ENCODE peak calls at places on chromosomes 1 and 21, in nine cellular contexts. I is NCI-H1092 treated with DMSO at 0.1 percent for 48 hours; N is stimulated activated CD8-positive, alpha-beta memory T cell treated with anti-CD3 and anti-CD28 coated beads, Interleukin-4, amount 100 ng/mL, for 24 hours; X is heart left ventricle; P is epithelial cell of proximal tubule; L is effector CD4-positive, alpha-beta T cell; B is ecto neural progenitor cell; Y is T47D; M is DMS 273 treated with DMSO at 0.1 percent for 48 hours. Z is an unnamed sample.

GRCh38 chr1:100862591-100862990 is 32.1 kb downstream of the EXTL2 start:
- DNase-seq in I (no peak), N (no peak), X (no peak), P (no peak), L (no peak), B (no peak), Y (no peak), M (no peak), Z (peak; percentile 64)

GRCh38 chr1:156499194-156499702 is 1.3 kb downstream of the MEF2D start:
- DNase-seq in I (no peak), N (no peak), X (no peak), P (no peak), L (no peak), B (no peak), Y (no peak), M (no peak), Z (peak; percentile 13)

GRCh38 chr1:151829352-151830046 is 2.1 kb downstream of the RORC start:
- DNase-seq in I (no peak), N (no peak), X (no peak), P (no peak), L (no peak), B (no peak), Y (no peak), M (no peak), Z (no peak)

GRCh38 chr1:170316270-170316669 is 170.5 kb downstream of the NTMT2 start:
- DNase-seq in I (no peak), N (no peak), X (no peak), P (no peak), L (no peak), B (no peak), Y (no peak), M (no peak), Z (no peak)

GRCh38 chr1:115457295-115457694 is 119.2 kb upstream of the NGF start:
- DNase-seq in I (peak; percentile 49), N (no peak), X (no peak), P (no peak), L (no peak), B (no peak), Y (no peak), M (no peak), Z (no peak)

GRCh38 chr1:224700915-224701531 is 84.9 kb downstream of the CNIH3 start:
- DNase-seq in I (peak; percentile 17), N (no peak), X (no peak), P (no peak), L (no peak), B (no peak), Y (no peak), M (no peak), Z (no peak)

GRCh38 chr1:22579541-22580155 is 16.4 kb downstream of the EPHA8 start:
- DNase-seq in I (peak; percentile 12), N (no peak), X (peak; percentile 63), P (no peak), L (no peak), B (no peak), Y (no peak), M (no peak), Z (no peak)

GRCh38 chr1:207847116-207847515 is 63.8 kb downstream of the CD34 start:
- DNase-seq in I (no peak), N (no peak), X (no peak), P (no peak), L (no peak), B (no peak), Y (no peak), M (no peak), Z (peak; percentile 79)

GRCh38 chr1:21816602-21817302 is 4.7 kb downstream of the LDLRAD2 start:
- DNase-seq in I (no peak), N (no peak), X (no peak), P (peak; percentile 38), L (no peak), B (no peak), Y (no peak), M (no peak), Z (peak; percentile 50)

GRCh38 chr1:83901547-83902155 is 97.3 kb downstream of the TTLL7 start:
- DNase-seq in I (no peak), N (no peak), X (no peak), P (peak; percentile 61), L (no peak), B (no peak), Y (no peak), M (no peak), Z (peak; percentile 84)

GRCh38 chr1:7616076-7616833 is 154.8 kb upstream of the VAMP3 start:
- DNase-seq in I (no peak), N (peak; percentile 4), X (peak; percentile 73), P (no peak), L (no peak), B (peak; percentile 69), Y (peak; percentile 70), M (no peak), Z (peak; percentile 12)

GRCh38 chr21:44927587-44928461 is 7.1 kb upstream of the ITGB2 start:
- DNase-seq in I (no peak), N (peak; percentile 87), X (peak; percentile 66), P (peak; percentile 50), L (peak; percentile 85), B (no peak), Y (peak; percentile 65), M (no peak), Z (peak; percentile 89)

GRCh38 chr1:236064674-236065508 is at the start of gene NID1:
- DNase-seq in I (peak; percentile 14), N (no peak), X (peak; percentile 92), P (no peak), L (peak; percentile 6), B (peak; percentile 88), Y (no peak), M (no peak), Z (peak; percentile 42)

GRCh38 chr1:97377432-97378034 is 543.3 kb downstream of the DPYD start:
- DNase-seq in I (no peak), N (no peak), X (no peak), P (no peak), L (no peak), B (no peak), Y (no peak), M (no peak), Z (no peak)

GRCh38 chr1:40595623-40596022 is 64.2 kb downstream of the ZNF684 start:
- DNase-seq in I (no peak), N (no peak), X (no peak), P (no peak), L (no peak), B (no peak), Y (no peak), M (no peak), Z (no peak)

GRCh38 chr1:239308701-239309333 is 77.6 kb upstream of the CHRM3 start:
- DNase-seq in I (peak; percentile 8), N (peak; percentile 5), X (peak; percentile 26), P (no peak), L (no peak), B (peak; percentile 63), Y (peak; percentile 17), M (no peak), Z (peak; percentile 2)

GRCh38 chr1:41280189-41281032 is 38.3 kb upstream of the SCMH1 start:
- DNase-seq in I (no peak), N (no peak), X (no peak), P (no peak), L (no peak), B (no peak), Y (no peak), M (no peak), Z (no peak)

GRCh38 chr1:169060906-169061683 is 45.4 kb upstream of the ATP1B1 start:
- DNase-seq in I (no peak), N (no peak), X (peak; percentile 32), P (no peak), L (no peak), B (no peak), Y (no peak), M (no peak), Z (no peak)

GRCh38 chr1:5165747-5166146 is 511.3 kb downstream of the AJAP1 start:
- DNase-seq in I (no peak), N (no peak), X (no peak), P (no peak), L (no peak), B (no peak), Y (no peak), M (no peak), Z (no peak)

GRCh38 chr1:179129702-179130473 is 48.0 kb downstream of the TOR3A start:
- DNase-seq in I (no peak), N (no peak), X (no peak), P (no peak), L (no peak), B (no peak), Y (no peak), M (no peak), Z (peak; percentile 42)

GRCh38 chr1:14549897-14550635 is 48.4 kb upstream of the KAZN start:
- DNase-seq in I (peak; percentile 92), N (no peak), X (no peak), P (no peak), L (no peak), B (no peak), Y (no peak), M (no peak), Z (no peak)

GRCh38 chr1:56064705-56065104 is 514.7 kb downstream of the PLPP3 start:
- DNase-seq in I (no peak), N (no peak), X (no peak), P (no peak), L (no peak), B (no peak), Y (no peak), M (no peak), Z (peak; percentile 93)

GRCh38 chr1:46769028-46769740 is 29.7 kb upstream of the CYP4B1 start:
- DNase-seq in I (no peak), N (no peak), X (no peak), P (no peak), L (no peak), B (no peak), Y (no peak), M (no peak), Z (no peak)

GRCh38 chr21:44010429-44010828 is 1.7 kb upstream of the TRAPPC10 start:
- DNase-seq in I (no peak), N (no peak), X (no peak), P (no peak), L (no peak), B (no peak), Y (no peak), M (no peak), Z (no peak)

GRCh38 chr1:9420835-9421532 is 118.3 kb upstream of the SLC25A33 start:
- DNase-seq in I (no peak), N (no peak), X (no peak), P (no peak), L (no peak), B (no peak), Y (no peak), M (no peak), Z (no peak)

GRCh38 chr1:18256318-18257235 is 149.0 kb downstream of the IGSF21 start:
- DNase-seq in I (peak; percentile 68), N (no peak), X (peak; percentile 62), P (no peak), L (no peak), B (peak; percentile 87), Y (peak; percentile 58), M (no peak), Z (peak; percentile 3)

Z was measured in mammary epithelial cell.